ENCODE peak calls at places on chromosomes 3 and 15, in four cellular contexts. K, J, E and L are unnamed samples.

GRCh38 chr3:184584001-184584891 is 22.7 kb downstream of the EPHB3 start:
- DNase-seq in K (no peak), J (no peak), E (peak), L (no peak)

GRCh38 chr3:36866358-36866757 is 78.5 kb downstream of the TRANK1 start:
- DNase-seq in K (peak), J (no peak), E (no peak), L (no peak)

GRCh38 chr3:143628971-143629370 is 219.3 kb downstream of the SLC9A9 start:
- DNase-seq in K (no peak), J (no peak), E (no peak), L (no peak)

GRCh38 chr3:189320511-189320910 is 148.7 kb downstream of the TPRG1 start:
- DNase-seq in K (peak), J (no peak), E (no peak), L (no peak)

GRCh38 chr3:178900244-178900643 is 171.4 kb downstream of the ZMAT3 start:
- DNase-seq in K (no peak), J (no peak), E (no peak), L (no peak)

GRCh38 chr3:52774066-52774713 is 3.2 kb upstream of the ITIH1 start:
- DNase-seq in K (no peak), J (no peak), E (peak), L (peak)

GRCh38 chr3:50269977-50270413 is 1.0 kb downstream of the SEMA3B start:
- DNase-seq in K (peak), J (no peak), E (peak), L (no peak)

GRCh38 chr3:43838877-43839276 is 148.1 kb downstream of the ABHD5 start:
- DNase-seq in K (peak), J (no peak), E (no peak), L (no peak)

GRCh38 chr15:41284425-41285177 is 47.8 kb downstream of the OIP5 start:
- DNase-seq in K (peak), J (no peak), E (no peak), L (no peak)

GRCh38 chr3:178584722-178585121 is 48.5 kb downstream of the KCNMB2 start:
- DNase-seq in K (no peak), J (no peak), E (no peak), L (no peak)

GRCh38 chr3:42192334-42193200 is 73.4 kb downstream of the CCK start:
- DNase-seq in K (no peak), J (no peak), E (no peak), L (no peak)

GRCh38 chr15:85453144-85453872 is 72.9 kb downstream of the AKAP13 start:
- DNase-seq in K (no peak), J (no peak), E (no peak), L (no peak)

GRCh38 chr3:126911162-126912026 is 71.5 kb upstream of the PLXNA1 start:
- DNase-seq in K (peak), J (peak), E (no peak), L (no peak)

GRCh38 chr3:13786811-13787210 is 93.1 kb downstream of the WNT7A start:
- DNase-seq in K (no peak), J (no peak), E (no peak), L (no peak)

GRCh38 chr15:70417536-70417935 is 319.8 kb upstream of the TLE3 start:
- DNase-seq in K (no peak), J (no peak), E (no peak), L (no peak)

GRCh38 chr15:57323806-57324589 is 52.3 kb upstream of the CGNL1 start:
- DNase-seq in K (peak), J (no peak), E (no peak), L (no peak)

GRCh38 chr3:101119535-101119934 is 126.3 kb upstream of the ABI3BP start:
- DNase-seq in K (peak), J (no peak), E (no peak), L (no peak)

GRCh38 chr15:81087121-81087520 is 46.9 kb upstream of the CFAP161 start:
- DNase-seq in K (no peak), J (no peak), E (no peak), L (no peak)

GRCh38 chr3:46699846-46700523 is 1.2 kb upstream of the TMIE start:
- DNase-seq in K (no peak), J (no peak), E (peak), L (no peak)

GRCh38 chr3:46667061-46667621 is 26.3 kb downstream of the ALS2CL start:
- DNase-seq in K (no peak), J (no peak), E (peak), L (peak)

GRCh38 chr3:108728934-108729333 is 28.3 kb downstream of the RETNLB start:
- DNase-seq in K (no peak), J (no peak), E (no peak), L (no peak)

GRCh38 chr15:31280037-31280830 is 46.4 kb upstream of the KLF13 start:
- DNase-seq in K (peak), J (no peak), E (peak), L (peak)

GRCh38 chr3:162332344-162332743 is 835.7 kb downstream of the OTOL1 start:
- DNase-seq in K (no peak), J (no peak), E (no peak), L (no peak)

GRCh38 chr15:85755471-85755870 is 39.3 kb downstream of the KLHL25 start:
- DNase-seq in K (no peak), J (no peak), E (peak), L (peak)

GRCh38 chr15:59222106-59222505 is 15.5 kb downstream of the LDHAL6B start:
- DNase-seq in K (peak), J (no peak), E (no peak), L (no peak)

GRCh38 chr3:10707984-10708868 is 107.8 kb upstream of the SLC6A11 start:
- DNase-seq in K (no peak), J (no peak), E (no peak), L (no peak)

GRCh38 chr3:53816430-53816829 is 29.8 kb downstream of the CHDH start:
- DNase-seq in K (no peak), J (no peak), E (no peak), L (peak)

GRCh38 chr15:78265752-78266224 is 1.4 kb downstream of the DNAJA4 start:
- DNase-seq in K (peak), J (no peak), E (no peak), L (no peak)

GRCh38 chr15:40603935-40604334 is 9.9 kb downstream of the KNL1 start:
- DNase-seq in K (no peak), J (no peak), E (no peak), L (no peak)

GRCh38 chr3:129412542-129413198 is 15.8 kb downstream of the EFCAB12 start:
- DNase-seq in K (no peak), J (no peak), E (peak), L (no peak)

GRCh38 chr3:45638299-45639043 is 43.9 kb downstream of the LIMD1 start:
- DNase-seq in K (no peak), J (no peak), E (no peak), L (no peak)
- TF ChIP-seq CTCF in K (no peak), J (no peak), E (no peak), L (no peak)

GRCh38 chr3:80734483-80734882 is 966.7 kb upstream of the ROBO1 start:
- DNase-seq in K (no peak), J (no peak), E (no peak), L (no peak)
- H3K27ac ChIP-seq in K (no peak), J (no peak), E (no peak), L (no peak)

DNA sequence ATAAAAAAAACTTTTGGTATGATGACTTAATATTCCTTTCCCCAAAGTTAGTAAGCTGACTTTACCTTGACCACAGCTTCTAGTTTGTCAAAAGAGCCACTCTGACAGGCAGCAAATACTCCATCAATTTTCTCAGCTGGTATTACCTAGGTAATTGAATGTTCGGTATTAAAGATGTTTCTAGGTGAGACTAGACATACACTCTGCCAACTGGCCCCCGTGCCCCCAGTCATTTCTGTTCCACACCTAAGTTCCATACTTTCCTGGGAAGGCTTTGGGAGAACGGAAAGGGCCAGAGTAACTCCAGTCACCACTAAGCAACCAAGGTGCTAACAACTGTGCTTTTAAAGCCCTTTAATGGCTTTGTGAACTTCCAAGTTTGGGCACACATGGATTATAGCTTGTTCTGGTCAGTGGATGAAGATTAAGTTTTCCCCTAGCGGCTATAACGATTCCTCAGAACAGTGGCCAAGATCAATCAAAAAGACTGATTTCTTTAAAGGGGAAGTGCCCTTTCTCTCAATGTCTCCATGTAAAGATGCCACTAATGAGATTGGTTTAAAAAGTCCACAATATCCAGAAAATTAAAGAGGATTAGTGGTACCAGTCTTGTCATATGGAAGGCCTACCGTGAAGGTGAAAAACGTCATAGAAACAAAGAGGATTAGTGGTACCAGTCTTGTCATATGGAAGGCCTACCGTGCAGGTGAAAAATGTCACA is 7.0 kb downstream of the EIF4A2 start:
- DNase-seq in K (peak), J (no peak), E (no peak), L (no peak)
- TF ChIP-seq CTCF in K (peak), J (peak), E (no peak), L (no peak)

DNA sequence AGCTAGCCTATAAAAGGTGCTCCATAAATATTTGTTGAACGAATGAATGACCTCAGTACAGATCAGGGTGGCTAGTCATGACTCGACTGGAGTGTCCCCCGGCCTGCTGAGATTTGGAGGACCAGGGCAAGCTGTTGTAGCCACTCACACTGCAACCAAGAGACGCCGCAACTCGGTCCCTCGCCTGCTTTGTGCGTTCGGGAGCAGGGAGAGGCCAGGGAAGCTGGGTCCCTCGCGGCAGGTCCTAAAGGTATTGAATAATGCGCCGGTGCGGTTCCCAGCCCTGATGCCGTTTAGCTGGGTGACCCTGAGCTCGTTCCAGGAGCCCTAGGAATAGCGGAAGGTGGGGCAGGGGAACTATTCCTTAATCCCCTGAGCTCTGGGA is 1.8 kb downstream of the IGDCC4 start:
- DNase-seq in K (no peak), J (no peak), E (no peak), L (no peak)
- H3K27ac ChIP-seq in K (no peak), J (no peak), E (peak), L (no peak)

DNA sequence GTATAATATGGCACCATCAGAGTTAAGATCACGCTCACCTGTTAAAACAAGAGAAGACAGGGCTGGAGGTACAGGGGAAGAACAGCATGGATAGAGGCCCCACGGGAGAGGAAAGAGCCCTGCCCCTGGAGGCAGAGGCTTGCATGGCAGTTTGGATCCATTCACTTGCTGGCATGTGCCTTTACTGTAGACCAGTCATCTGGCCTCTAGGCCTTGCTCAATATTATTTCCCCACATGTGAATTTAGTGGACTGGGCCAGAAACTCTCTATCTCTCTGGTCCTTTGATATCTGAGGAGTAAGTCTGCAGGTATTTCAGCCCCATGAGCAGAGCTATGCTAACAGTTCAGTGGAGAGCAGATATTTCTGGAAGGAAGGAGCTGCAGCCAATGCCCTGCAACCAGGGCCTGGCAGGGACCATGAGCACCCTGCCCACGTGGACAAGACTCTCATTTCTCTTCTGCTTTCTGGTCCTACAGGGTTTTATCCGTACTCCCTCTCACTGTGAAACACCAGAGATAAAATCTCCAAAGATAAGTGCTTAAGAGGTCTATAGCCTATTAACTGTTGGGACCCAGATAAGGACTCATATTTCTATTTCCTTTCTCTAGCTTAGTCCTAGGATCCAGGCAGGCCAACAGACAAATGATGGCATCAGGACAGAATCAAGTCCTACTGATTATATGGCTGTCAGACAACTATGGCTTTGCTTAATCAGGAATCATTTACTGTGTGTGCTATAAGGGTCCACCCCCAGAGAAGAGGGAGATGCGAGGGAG is 65.0 kb downstream of the CLDN11 start:
- DNase-seq in K (no peak), J (no peak), E (no peak), L (no peak)
- TF ChIP-seq CTCF in K (no peak), J (no peak), E (no peak), L (no peak)

GRCh38 chr15:100772478-100773378 is 106.9 kb upstream of the ALDH1A3 start:
- DNase-seq in K (no peak), J (no peak), E (no peak), L (no peak)
- H3K27ac ChIP-seq in K (no peak), J (peak), E (no peak), L (no peak)

GRCh38 chr3:27105904-27106303 is 263.3 kb downstream of the NEK10 start:
- DNase-seq in K (no peak), J (no peak), E (no peak), L (no peak)
- TF ChIP-seq CTCF in K (no peak), J (peak), E (no peak), L (no peak)

DNA sequence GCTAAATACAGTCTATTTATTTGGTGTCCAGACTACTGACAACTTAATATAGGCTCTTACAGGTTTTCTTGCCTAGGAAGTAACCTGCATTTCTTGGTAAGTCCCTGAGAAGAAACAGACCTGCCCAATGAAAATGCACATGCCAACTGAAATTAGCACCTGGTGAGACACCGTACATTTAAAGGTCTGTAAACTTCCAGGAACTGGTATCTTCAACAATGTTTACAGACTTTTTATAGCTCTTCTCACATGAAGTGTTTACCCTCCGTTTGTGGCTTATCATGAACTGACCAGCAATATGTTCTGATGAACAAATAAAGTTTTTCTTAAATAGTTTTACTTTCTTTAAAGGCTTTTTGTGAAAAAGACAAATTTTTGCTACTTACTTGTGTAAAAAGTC is 93.3 kb downstream of the PCCB start:
- DNase-seq in K (no peak), J (no peak), E (no peak), L (no peak)
- H3K27ac ChIP-seq in K (no peak), J (no peak), E (no peak), L (no peak)

DNA sequence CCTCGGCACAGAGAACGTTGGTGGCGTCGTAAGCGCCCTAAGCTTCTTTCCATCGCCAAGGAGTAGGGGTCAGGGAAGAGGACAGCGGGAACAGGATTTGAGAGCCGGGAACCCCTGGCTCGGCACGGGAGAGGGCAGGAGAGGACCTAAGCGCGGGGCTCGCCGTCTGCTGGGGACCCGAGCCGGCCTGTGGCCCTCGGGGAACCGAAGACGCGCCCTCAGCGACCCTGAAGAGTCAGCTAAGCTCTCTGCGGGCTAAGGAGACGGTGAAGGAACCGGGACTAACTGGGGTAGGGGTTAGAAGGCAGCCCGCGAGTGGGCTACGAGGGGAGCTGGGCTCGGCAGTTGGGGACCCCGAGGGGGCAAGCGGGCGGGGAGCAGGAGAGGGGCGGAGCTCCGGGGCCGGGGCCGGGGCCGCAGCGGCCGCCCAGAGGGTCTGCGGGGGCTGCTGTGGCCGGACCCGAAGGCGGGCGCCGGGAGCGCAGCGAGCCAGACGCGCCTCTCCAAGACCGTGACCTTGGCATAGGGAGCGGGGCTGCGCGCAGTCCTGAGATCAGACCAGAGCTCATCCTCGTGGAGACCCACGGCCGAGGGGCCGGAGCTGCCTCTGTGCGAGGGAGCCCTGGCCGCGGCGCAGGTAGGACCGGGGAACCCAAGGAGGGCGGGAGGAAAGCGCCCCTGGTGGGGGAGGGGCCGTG is 574 bp downstream of the CASR start:
- DNase-seq in K (no peak), J (no peak), E (no peak), L (no peak)
- TF ChIP-seq CTCF in K (no peak), J (no peak), E (no peak), L (no peak)